ENCODE peak calls at places on chromosome 12, in six cellular contexts. One of them, this sample, is unnamed.

GRCh38 chr12:27979145-27979544 is 6.6 kb upstream of the PTHLH start:
- DNase-seq in stimulated activated CD4-positive, alpha-beta T cell treated with anti-CD3 and anti-CD28 coated beads, Interleukin-2, amount 100 ng/mL, for 48 hours: no peak
- DNase-seq in upper lobe of right lung: no peak
- DNase-seq in stimulated activated CD8-positive, alpha-beta memory T cell treated with anti-CD3 and anti-CD28 coated beads, Interleukin-7, amount 100 ng/mL, for 1 hour: no peak
- DNase-seq in choroid plexus epithelial cell: no peak
- DNase-seq in fibroblast of villous mesenchyme: no peak
- DNase-seq in this sample: no peak

GRCh38 chr12:121628536-121628935 is 2.2 kb downstream of the ORAI1 start:
- DNase-seq in stimulated activated CD8-positive, alpha-beta memory T cell treated with anti-CD3 and anti-CD28 coated beads, Interleukin-7, amount 100 ng/mL, for 1 hour: no peak
- DNase-seq in upper lobe of right lung: no peak
- DNase-seq in choroid plexus epithelial cell: no peak
- DNase-seq in stimulated activated CD4-positive, alpha-beta T cell treated with anti-CD3 and anti-CD28 coated beads, Interleukin-2, amount 100 ng/mL, for 48 hours: no peak
- DNase-seq in fibroblast of villous mesenchyme: no peak
- DNase-seq in this sample: no peak

GRCh38 chr12:116937640-116938039 is 26.9 kb downstream of the FBXW8 start:
- DNase-seq in upper lobe of right lung: no peak
- DNase-seq in stimulated activated CD4-positive, alpha-beta T cell treated with anti-CD3 and anti-CD28 coated beads, Interleukin-2, amount 100 ng/mL, for 48 hours: no peak
- DNase-seq in stimulated activated CD8-positive, alpha-beta memory T cell treated with anti-CD3 and anti-CD28 coated beads, Interleukin-7, amount 100 ng/mL, for 1 hour: no peak
- DNase-seq in choroid plexus epithelial cell: no peak
- DNase-seq in fibroblast of villous mesenchyme: peak
- DNase-seq in this sample: no peak

GRCh38 chr12:57518920-57519757 is 1.2 kb downstream of the DDIT3 start:
- DNase-seq in upper lobe of right lung: no peak
- DNase-seq in choroid plexus epithelial cell: peak
- DNase-seq in fibroblast of villous mesenchyme: peak
- DNase-seq in stimulated activated CD4-positive, alpha-beta T cell treated with anti-CD3 and anti-CD28 coated beads, Interleukin-2, amount 100 ng/mL, for 48 hours: no peak
- DNase-seq in stimulated activated CD8-positive, alpha-beta memory T cell treated with anti-CD3 and anti-CD28 coated beads, Interleukin-7, amount 100 ng/mL, for 1 hour: no peak
- DNase-seq in this sample: no peak

GRCh38 chr12:94458882-94459772 is 540 bp downstream of the CEP83 start:
- DNase-seq in fibroblast of villous mesenchyme: peak
- DNase-seq in stimulated activated CD8-positive, alpha-beta memory T cell treated with anti-CD3 and anti-CD28 coated beads, Interleukin-7, amount 100 ng/mL, for 1 hour: no peak
- DNase-seq in upper lobe of right lung: no peak
- DNase-seq in stimulated activated CD4-positive, alpha-beta T cell treated with anti-CD3 and anti-CD28 coated beads, Interleukin-2, amount 100 ng/mL, for 48 hours: no peak
- DNase-seq in choroid plexus epithelial cell: peak
- DNase-seq in this sample: peak

GRCh38 chr12:53703746-53704145 is 23.5 kb downstream of the CALCOCO1 start:
- DNase-seq in stimulated activated CD4-positive, alpha-beta T cell treated with anti-CD3 and anti-CD28 coated beads, Interleukin-2, amount 100 ng/mL, for 48 hours: no peak
- DNase-seq in fibroblast of villous mesenchyme: no peak
- DNase-seq in choroid plexus epithelial cell: peak
- DNase-seq in upper lobe of right lung: no peak
- DNase-seq in stimulated activated CD8-positive, alpha-beta memory T cell treated with anti-CD3 and anti-CD28 coated beads, Interleukin-7, amount 100 ng/mL, for 1 hour: no peak
- DNase-seq in this sample: peak

GRCh38 chr12:15837141-15837781 is 44.9 kb upstream of the STRAP start:
- DNase-seq in stimulated activated CD4-positive, alpha-beta T cell treated with anti-CD3 and anti-CD28 coated beads, Interleukin-2, amount 100 ng/mL, for 48 hours: no peak
- DNase-seq in upper lobe of right lung: no peak
- DNase-seq in fibroblast of villous mesenchyme: peak
- DNase-seq in stimulated activated CD8-positive, alpha-beta memory T cell treated with anti-CD3 and anti-CD28 coated beads, Interleukin-7, amount 100 ng/mL, for 1 hour: no peak
- DNase-seq in choroid plexus epithelial cell: no peak
- DNase-seq in this sample: no peak

GRCh38 chr12:3202734-3203446 is 125.7 kb downstream of the TSPAN9 start:
- DNase-seq in stimulated activated CD4-positive, alpha-beta T cell treated with anti-CD3 and anti-CD28 coated beads, Interleukin-2, amount 100 ng/mL, for 48 hours: peak
- DNase-seq in fibroblast of villous mesenchyme: peak
- DNase-seq in upper lobe of right lung: peak
- DNase-seq in stimulated activated CD8-positive, alpha-beta memory T cell treated with anti-CD3 and anti-CD28 coated beads, Interleukin-7, amount 100 ng/mL, for 1 hour: peak
- DNase-seq in choroid plexus epithelial cell: peak
- DNase-seq in this sample: no peak

GRCh38 chr12:103877934-103878510 is 37.0 kb upstream of the NT5DC3 start:
- DNase-seq in stimulated activated CD8-positive, alpha-beta memory T cell treated with anti-CD3 and anti-CD28 coated beads, Interleukin-7, amount 100 ng/mL, for 1 hour: no peak
- DNase-seq in fibroblast of villous mesenchyme: peak
- DNase-seq in upper lobe of right lung: no peak
- DNase-seq in stimulated activated CD4-positive, alpha-beta T cell treated with anti-CD3 and anti-CD28 coated beads, Interleukin-2, amount 100 ng/mL, for 48 hours: peak
- DNase-seq in choroid plexus epithelial cell: peak
- DNase-seq in this sample: peak

This sample was measured in A172.